ENCODE peak calls at places on chromosomes 16 and 17, in five cellular contexts. U, P, K, Z and V are unnamed samples.

GRCh38 chr17:27289856-27290255 is 4.1 kb upstream of the WSB1 start:
- DNase-seq in U (no peak), P (no peak), K (no peak), Z (no peak), V (no peak)

GRCh38 chr16:88264641-88265285 is 118.0 kb upstream of the ZNF469 start:
- DNase-seq in U (peak; percentile 97), P (peak; percentile 54), K (peak; percentile 94), Z (peak; percentile 88), V (peak; percentile 35)

GRCh38 chr16:65745-66144 is 6.7 kb downstream of the RHBDF1 start:
- DNase-seq in U (peak; percentile 78), P (peak; percentile 85), K (peak; percentile 91), Z (peak; percentile 95), V (no peak)

GRCh38 chr17:68197997-68198930 is 49.6 kb upstream of the AMZ2 start:
- DNase-seq in U (no peak), P (no peak), K (peak; percentile 45), Z (no peak), V (no peak)

GRCh38 chr17:36870618-36871002 is 66.7 kb upstream of the LHX1 start:
- DNase-seq in U (no peak), P (no peak), K (no peak), Z (peak; percentile 9), V (no peak)

GRCh38 chr16:70018254-70018653 is 67.1 kb downstream of the CLEC18A start:
- DNase-seq in U (no peak), P (no peak), K (no peak), Z (no peak), V (no peak)

GRCh38 chr17:34254651-34255380 is at the start of gene CCL2:
- DNase-seq in U (peak; percentile 77), P (peak; percentile 26), K (peak; percentile 33), Z (no peak), V (no peak)

GRCh38 chr16:14070877-14071575 is at the start of gene MRTFB:
- DNase-seq in U (peak; percentile 77), P (peak; percentile 76), K (peak; percentile 88), Z (peak; percentile 92), V (no peak)

GRCh38 chr16:57070986-57071540 is 21.3 kb upstream of the CPNE2 start:
- DNase-seq in U (no peak), P (no peak), K (no peak), Z (no peak), V (no peak)

GRCh38 chr17:35051183-35051578 is 12.3 kb downstream of the RFFL start:
- DNase-seq in U (no peak), P (peak; percentile 39), K (no peak), Z (no peak), V (no peak)

GRCh38 chr17:57096472-57097198 is 11.6 kb downstream of the AKAP1 start:
- DNase-seq in U (no peak), P (no peak), K (no peak), Z (no peak), V (no peak)

GRCh38 chr16:67946128-67946569 is 2.2 kb upstream of the LCAT start:
- DNase-seq in U (no peak), P (no peak), K (no peak), Z (no peak), V (no peak)

GRCh38 chr17:16444258-16444886 is 29.0 kb downstream of the TRPV2 start:
- DNase-seq in U (no peak), P (no peak), K (peak; percentile 34), Z (no peak), V (no peak)

GRCh38 chr17:41691031-41691777 is 2.5 kb downstream of the EIF1 start:
- DNase-seq in U (no peak), P (no peak), K (no peak), Z (no peak), V (no peak)

GRCh38 chr16:74034862-74035261 is 261.8 kb upstream of the PSMD7 start:
- DNase-seq in U (no peak), P (no peak), K (no peak), Z (no peak), V (no peak)

GRCh38 chr17:68048996-68049395 is 13.5 kb downstream of the KPNA2 start:
- DNase-seq in U (no peak), P (no peak), K (no peak), Z (no peak), V (no peak)

GRCh38 chr17:63974594-63975192 is 2.0 kb upstream of the SCN4A start:
- DNase-seq in U (no peak), P (no peak), K (no peak), Z (no peak), V (no peak)

GRCh38 chr16:63461248-63461841 is 1425.1 kb upstream of the CDH8 start:
- DNase-seq in U (no peak), P (no peak), K (no peak), Z (no peak), V (no peak)

GRCh38 chr17:77100009-77100408 is 40.8 kb upstream of the SEC14L1 start:
- DNase-seq in U (no peak), P (peak; percentile 29), K (peak; percentile 62), Z (peak; percentile 92), V (no peak)

GRCh38 chr17:44105483-44105882 is 18.0 kb downstream of the HDAC5 start:
- DNase-seq in U (no peak), P (no peak), K (no peak), Z (no peak), V (no peak)

GRCh38 chr16:69812213-69813014 is 50.3 kb downstream of the WWP2 start:
- DNase-seq in U (no peak), P (no peak), K (no peak), Z (no peak), V (no peak)

GRCh38 chr16:840561-841454 is 40.3 kb upstream of the GNG13 start:
- DNase-seq in U (no peak), P (no peak), K (no peak), Z (peak; percentile 61), V (no peak)

GRCh38 chr17:56630202-56630601 is 36.7 kb downstream of the NOG start:
- DNase-seq in U (no peak), P (no peak), K (no peak), Z (no peak), V (no peak)

GRCh38 chr17:45149037-45149668 is 878 bp downstream of the HEXIM1 start:
- DNase-seq in U (peak; percentile 89), P (peak; percentile 84), K (peak; percentile 80), Z (peak; percentile 96), V (no peak)

GRCh38 chr17:45148183-45149036 is at the start of gene HEXIM1:
- DNase-seq in U (peak; percentile 99), P (peak; percentile 99), K (peak; percentile 99), Z (peak; percentile 99), V (peak; percentile 96)

GRCh38 chr17:45147581-45148182 is 593 bp upstream of the HEXIM1 start:
- DNase-seq in U (peak; percentile 83), P (peak; percentile 62), K (peak; percentile 74), Z (peak; percentile 95), V (no peak)

GRCh38 chr17:45150911-45151809 is 2.9 kb downstream of the HEXIM1 start:
- DNase-seq in U (no peak), P (no peak), K (no peak), Z (no peak), V (no peak)

DNA sequence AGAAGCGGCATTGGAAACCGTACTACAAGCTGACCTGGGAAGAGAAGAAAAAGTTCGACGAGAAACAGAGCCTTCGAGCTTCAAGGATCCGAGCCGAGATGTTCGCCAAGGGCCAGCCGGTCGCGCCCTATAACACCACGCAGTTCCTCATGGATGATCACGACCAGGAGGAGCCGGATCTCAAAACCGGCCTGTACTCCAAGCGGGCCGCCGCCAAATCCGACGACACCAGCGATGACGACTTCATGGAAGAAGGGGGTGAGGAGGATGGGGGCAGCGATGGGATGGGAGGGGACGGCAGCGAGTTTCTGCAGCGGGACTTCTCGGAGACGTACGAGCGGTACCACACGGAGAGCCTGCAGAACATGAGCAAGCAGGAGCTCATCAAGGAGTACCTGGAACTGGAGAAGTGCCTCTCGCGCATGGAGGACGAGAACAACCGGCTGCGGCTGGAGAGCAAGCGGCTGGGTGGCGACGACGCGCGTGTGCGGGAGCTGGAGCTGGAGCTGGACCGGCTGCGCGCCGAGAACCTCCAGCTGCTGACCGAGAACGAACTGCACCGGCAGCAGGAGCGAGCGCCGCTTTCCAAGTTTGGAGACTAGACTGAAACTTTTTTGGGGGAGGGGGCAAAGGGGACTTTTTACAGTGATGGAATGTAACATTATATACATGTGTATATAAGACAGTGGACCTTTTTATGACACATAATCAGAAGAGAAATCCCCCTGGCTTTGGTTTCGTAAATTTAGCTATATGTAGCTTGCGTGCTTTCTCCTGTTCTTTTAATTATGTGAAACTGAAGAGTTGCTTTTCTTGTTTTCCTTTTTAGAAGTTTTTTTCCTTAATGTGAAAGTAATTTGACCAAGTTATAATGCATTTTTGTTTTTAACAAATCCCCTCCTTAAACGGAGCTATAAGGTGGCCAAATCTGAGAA is 1.7 kb downstream of the HEXIM1 start:
- DNase-seq in U (peak; percentile 75), P (peak; percentile 66), K (peak; percentile 65), Z (peak; percentile 90), V (no peak)
- TF ChIP-seq POLR2A in U (no peak), P (no peak), K (no peak), Z (no peak), V (no peak)

GRCh38 chr16:31484491-31485171 is 1.7 kb downstream of the SLC5A2 start:
- DNase-seq in U (no peak), P (no peak), K (peak; percentile 74), Z (peak; percentile 72), V (no peak)
- H3K27me3 ChIP-seq in U (no peaks in the 10 kb centered on the region), P (no peaks in the 10 kb centered on the region), K (no peaks in the 10 kb centered on the region), Z (peaks cover 32% of the 10 kb centered on the region), V (peaks cover 44% of the 10 kb centered on the region)

GRCh38 chr16:87114832-87115231 is 202.4 kb downstream of the C16orf95 start:
- DNase-seq in U (no peak), P (no peak), K (no peak), Z (no peak), V (no peak)

GRCh38 chr16:87119748-87120147 is 197.4 kb downstream of the C16orf95 start:
- DNase-seq in U (no peak), P (no peak), K (no peak), Z (no peak), V (no peak)

GRCh38 chr16:87117936-87118335 is 199.3 kb downstream of the C16orf95 start:
- DNase-seq in U (no peak), P (no peak), K (no peak), Z (peak; percentile 62), V (no peak)

GRCh38 chr16:87119168-87119567 is 198.0 kb downstream of the C16orf95 start:
- DNase-seq in U (no peak), P (no peak), K (no peak), Z (no peak), V (no peak)

GRCh38 chr16:87115646-87116045 is 201.5 kb downstream of the C16orf95 start:
- DNase-seq in U (no peak), P (no peak), K (no peak), Z (no peak), V (no peak)
- TF ChIP-seq POLR2A in U (no peak), P (no peak), K (no peak), Z (no peak), V (no peak)

DNA sequence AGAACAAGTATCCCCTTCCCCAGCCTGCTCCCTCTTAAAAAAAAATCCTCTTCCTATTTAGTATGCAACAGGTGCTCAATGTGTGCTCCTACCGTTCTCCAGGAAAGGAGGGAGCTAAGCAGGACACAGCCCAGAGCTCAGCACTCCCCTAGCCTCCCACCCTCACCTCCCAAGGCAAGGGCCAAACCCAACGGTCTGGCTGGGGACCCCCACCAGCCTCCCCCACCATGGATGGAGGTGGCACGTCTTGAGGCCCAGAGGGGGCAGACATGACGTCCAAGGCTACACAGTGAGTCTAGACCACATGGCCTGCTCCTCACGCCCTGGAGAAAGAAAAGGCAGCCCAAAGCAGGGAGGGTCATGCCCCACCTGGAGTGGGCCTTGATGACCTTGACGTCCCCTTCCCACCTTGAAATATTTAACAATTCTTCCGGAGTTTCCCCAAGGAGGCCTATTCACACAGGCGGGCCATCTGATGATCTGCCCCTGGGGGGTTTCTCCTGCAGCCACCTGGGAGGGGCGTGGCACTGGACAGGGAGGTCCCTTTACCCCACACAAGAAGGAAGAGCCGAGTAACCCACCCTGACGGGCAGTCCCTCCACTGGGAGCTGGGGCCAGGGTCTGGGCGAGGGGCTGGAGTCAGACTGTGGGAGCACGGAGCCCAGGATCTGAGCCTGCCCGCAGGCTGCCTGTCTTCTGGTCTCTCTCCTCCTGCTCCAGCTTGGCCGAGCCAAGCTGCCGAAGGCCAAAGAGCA is 89.4 kb upstream of the CBX4 start:
- DNase-seq in U (no peak), P (no peak), K (no peak), Z (no peak), V (no peak)
- H3K27me3 ChIP-seq in U (peaks cover 38% of the 10 kb centered on the region), P (no peaks in the 10 kb centered on the region), K (no peaks in the 10 kb centered on the region), Z (peaks cover 73% of the 10 kb centered on the region), V (peaks cover 17% of the 10 kb centered on the region)